ENCODE peak calls at places on chromosomes 7 and 10, in nine cellular contexts. G, P, L, U, N, J, D, O and Q are unnamed samples.

GRCh38 chr7:124918662-124919061 is 11.0 kb downstream of the POT1 start:
- DNase-seq in G (no peak), L (no peak), D (no peak), P (no peak), J (no peak), U (no peak), O (no peak), N (no peak), Q (no peak)

GRCh38 chr7:16589895-16590294 is 55.7 kb downstream of the ANKMY2 start:
- DNase-seq in N (no peak), O (no peak), D (no peak), P (no peak), G (no peak), J (no peak), L (no peak), U (no peak), Q (no peak)

GRCh38 chr7:96723622-96724021 is 14.0 kb upstream of the SEM1 start:
- DNase-seq in D (no peak), N (no peak), L (no peak), O (no peak), P (no peak), U (no peak), G (no peak), J (no peak), Q (no peak)

GRCh38 chr7:130299909-130300308 is 6.9 kb downstream of the CPA4 start:
- DNase-seq in U (no peak), D (no peak), O (no peak), N (no peak), L (no peak), P (no peak), J (peak), G (no peak), Q (no peak)

GRCh38 chr7:151626422-151627115 is 106.9 kb upstream of the RHEB start:
- DNase-seq in P (peak), U (no peak), D (peak), L (peak), J (no peak), G (no peak), O (peak), N (no peak), Q (no peak)

GRCh38 chr10:125001313-125002043 is 59.6 kb downstream of the ZRANB1 start:
- DNase-seq in L (no peak), O (peak), G (no peak), U (no peak), D (peak), N (peak), P (no peak), J (no peak), Q (peak)

GRCh38 chr10:86733260-86733671 is 23.2 kb upstream of the BMPR1A start:
- DNase-seq in O (no peak), U (no peak), N (no peak), L (no peak), P (no peak), G (no peak), D (no peak), J (no peak), Q (peak)

GRCh38 chr10:120423350-120424197 is 33.5 kb upstream of the PLPP4 start:
- DNase-seq in P (peak), U (no peak), N (peak), J (peak), L (peak), D (peak), O (peak), G (peak), Q (no peak)

GRCh38 chr10:114442115-114442630 is 37.9 kb upstream of the AFAP1L2 start:
- DNase-seq in G (no peak), P (no peak), J (no peak), D (no peak), U (no peak), O (no peak), L (no peak), N (no peak), Q (no peak)

GRCh38 chr7:80294321-80294720 is 159.7 kb downstream of the GNAI1 start:
- DNase-seq in P (no peak), G (no peak), D (no peak), U (no peak), O (no peak), L (no peak), N (no peak), J (no peak), Q (no peak)

GRCh38 chr7:2353650-2354172 is 916 bp upstream of the EIF3B start:
- DNase-seq in G (peak), P (peak), N (peak), D (peak), U (peak), O (peak), L (peak), J (peak), Q (peak)

GRCh38 chr10:33734393-33735110 is 400.1 kb upstream of the NRP1 start:
- DNase-seq in P (no peak), U (no peak), N (no peak), O (no peak), G (no peak), J (no peak), D (no peak), L (no peak), Q (no peak)

GRCh38 chr10:127798116-127798515 is 61.1 kb downstream of the FOXI2 start:
- DNase-seq in L (no peak), P (no peak), U (no peak), N (no peak), G (no peak), D (no peak), O (no peak), J (no peak), Q (no peak)

GRCh38 chr7:46844486-46844885 is 737.4 kb downstream of the TNS3 start:
- DNase-seq in N (no peak), O (no peak), P (no peak), G (no peak), D (no peak), U (no peak), L (no peak), J (no peak), Q (no peak)

GRCh38 chr10:110746254-110746826 is 102.2 kb downstream of the RBM20 start:
- DNase-seq in D (peak), P (peak), J (peak), G (peak), U (no peak), N (no peak), O (peak), L (peak), Q (peak)

GRCh38 chr10:100528885-100529472 is 692 bp downstream of the NDUFB8 start:
- DNase-seq in G (no peak), N (no peak), U (no peak), P (no peak), O (no peak), D (peak), J (no peak), L (no peak), Q (peak)

GRCh38 chr7:102230593-102230992 is 56.1 kb upstream of the SH2B2 start:
- DNase-seq in O (no peak), N (no peak), J (no peak), U (no peak), P (no peak), D (no peak), L (no peak), G (no peak), Q (no peak)

GRCh38 chr7:143974457-143974856 is 19.8 kb downstream of the OR2F1 start:
- DNase-seq in P (peak), N (no peak), L (peak), J (no peak), U (no peak), O (no peak), G (no peak), D (no peak), Q (no peak)

GRCh38 chr7:129773871-129774270 is 162.4 kb downstream of the NRF1 start:
- DNase-seq in U (no peak), D (no peak), P (no peak), N (no peak), G (no peak), J (no peak), O (no peak), L (no peak), Q (no peak)

GRCh38 chr7:29113384-29114102 is 32.8 kb downstream of the CPVL start:
- DNase-seq in L (peak), P (peak), J (no peak), N (no peak), G (peak), O (peak), D (no peak), U (no peak), Q (no peak)

GRCh38 chr10:780536-781524 is 91.4 kb upstream of the DIP2C start:
- DNase-seq in U (no peak), D (no peak), L (no peak), N (no peak), J (no peak), O (no peak), G (no peak), P (no peak), Q (peak)

GRCh38 chr7:142441074-142441403 is 183.2 kb upstream of the PRSS58 start:
- DNase-seq in O (no peak), L (no peak), P (no peak), N (no peak), G (no peak), U (no peak), D (no peak), J (no peak), Q (no peak)

GRCh38 chr7:43649755-43650274 is 66.9 kb downstream of the STK17A start:
- DNase-seq in D (no peak), U (no peak), P (no peak), J (no peak), N (no peak), L (no peak), G (no peak), O (no peak), Q (no peak)
- TF ChIP-seq POLR2A in D (no peak), U (no peak), P (no peak), J (no peak), N (peak), L (no peak), G (no peak), O (no peak), Q (no peak)

DNA sequence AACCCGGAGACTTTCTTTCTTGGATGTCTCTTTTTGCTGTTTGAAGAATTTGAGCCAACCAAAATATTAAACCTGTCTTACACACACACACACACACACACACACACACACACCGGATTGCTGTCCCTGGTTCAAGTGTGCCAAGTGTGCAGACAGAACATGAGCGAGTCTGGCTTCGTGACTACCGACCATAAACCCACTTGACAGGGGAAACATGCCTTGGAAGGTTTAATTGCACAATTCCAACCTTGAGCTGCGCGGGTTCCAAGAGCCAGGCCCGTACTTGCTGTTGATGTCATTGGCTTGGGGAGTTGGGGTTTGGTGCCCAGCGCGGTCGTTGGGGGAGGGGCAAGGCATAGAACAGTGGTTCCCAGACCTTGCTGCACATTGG is 1.7 kb downstream of the EGFR start:
- DNase-seq in P (no peak), J (peak), G (no peak), N (no peak), U (peak), D (peak), L (peak), O (peak), Q (peak)
- TF ChIP-seq POLR2A in P (no peak), J (no peak), G (no peak), N (no peak), U (no peak), D (no peak), L (no peak), O (peak), Q (no peak)

GRCh38 chr10:104925232-104925851 is 284.3 kb downstream of the SORCS3 start:
- DNase-seq in G (peak), N (no peak), L (peak), D (peak), O (peak), P (peak), J (peak), U (no peak), Q (no peak)
- TF ChIP-seq POLR2A in G (no peak), N (no peak), L (no peak), D (no peak), O (no peak), P (no peak), J (no peak), U (no peak), Q (no peak)

DNA sequence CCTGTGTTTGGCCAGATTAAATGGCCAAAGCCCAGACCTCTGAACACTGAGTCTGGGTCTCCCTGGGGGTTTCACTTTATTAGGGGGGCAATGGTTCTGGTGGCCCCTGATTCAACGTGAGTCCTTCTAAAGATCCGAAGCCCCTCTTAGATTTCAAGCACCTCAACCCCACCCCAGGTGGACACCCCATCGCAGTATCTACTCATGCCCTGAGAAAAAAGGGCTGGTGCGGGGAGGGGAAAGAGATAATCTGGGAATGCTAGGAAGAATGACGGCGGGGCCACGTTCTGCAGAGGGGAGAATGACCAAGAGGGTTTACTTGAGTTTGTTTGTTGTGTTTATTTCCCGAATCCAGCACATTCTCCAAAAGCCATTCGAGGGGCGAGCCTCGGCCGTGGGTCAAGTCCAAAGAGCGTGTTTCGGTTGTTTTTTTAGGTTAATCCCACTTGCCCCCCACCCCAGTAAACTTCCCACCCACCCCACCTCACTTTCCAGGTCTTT is 832 bp downstream of the PDLIM1 start:
- DNase-seq in N (no peak), D (peak), U (no peak), P (no peak), J (no peak), O (peak), G (no peak), L (no peak), Q (no peak)
- TF ChIP-seq POLR2A in N (no peak), D (no peak), U (no peak), P (no peak), J (no peak), O (no peak), G (no peak), L (no peak), Q (no peak)

GRCh38 chr10:92640110-92640509 is 47.2 kb downstream of the KIF11 start:
- DNase-seq in D (peak), N (no peak), P (no peak), L (peak), G (peak), U (no peak), J (no peak), O (no peak), Q (no peak)
- TF ChIP-seq POLR2A in D (no peak), N (no peak), P (no peak), L (no peak), G (no peak), U (no peak), J (no peak), O (no peak), Q (no peak)

GRCh38 chr7:73645643-73646182 is 21.4 kb upstream of the MLXIPL start:
- DNase-seq in J (no peak), N (no peak), U (no peak), P (no peak), O (no peak), G (no peak), L (no peak), D (no peak), Q (no peak)

GRCh38 chr7:73646785-73647724 is 20.6 kb upstream of the VPS37D start:
- DNase-seq in G (no peak), N (no peak), U (no peak), D (no peak), J (no peak), P (no peak), O (no peak), L (no peak), Q (no peak)

GRCh38 chr7:73648593-73649332 is 18.9 kb upstream of the VPS37D start:
- DNase-seq in J (no peak), U (no peak), P (no peak), N (no peak), O (no peak), G (no peak), D (no peak), L (no peak), Q (no peak)

GRCh38 chr7:73650524-73650923 is 17.1 kb upstream of the VPS37D start:
- DNase-seq in J (no peak), G (no peak), P (no peak), L (no peak), U (no peak), O (no peak), D (no peak), N (no peak), Q (no peak)

DNA sequence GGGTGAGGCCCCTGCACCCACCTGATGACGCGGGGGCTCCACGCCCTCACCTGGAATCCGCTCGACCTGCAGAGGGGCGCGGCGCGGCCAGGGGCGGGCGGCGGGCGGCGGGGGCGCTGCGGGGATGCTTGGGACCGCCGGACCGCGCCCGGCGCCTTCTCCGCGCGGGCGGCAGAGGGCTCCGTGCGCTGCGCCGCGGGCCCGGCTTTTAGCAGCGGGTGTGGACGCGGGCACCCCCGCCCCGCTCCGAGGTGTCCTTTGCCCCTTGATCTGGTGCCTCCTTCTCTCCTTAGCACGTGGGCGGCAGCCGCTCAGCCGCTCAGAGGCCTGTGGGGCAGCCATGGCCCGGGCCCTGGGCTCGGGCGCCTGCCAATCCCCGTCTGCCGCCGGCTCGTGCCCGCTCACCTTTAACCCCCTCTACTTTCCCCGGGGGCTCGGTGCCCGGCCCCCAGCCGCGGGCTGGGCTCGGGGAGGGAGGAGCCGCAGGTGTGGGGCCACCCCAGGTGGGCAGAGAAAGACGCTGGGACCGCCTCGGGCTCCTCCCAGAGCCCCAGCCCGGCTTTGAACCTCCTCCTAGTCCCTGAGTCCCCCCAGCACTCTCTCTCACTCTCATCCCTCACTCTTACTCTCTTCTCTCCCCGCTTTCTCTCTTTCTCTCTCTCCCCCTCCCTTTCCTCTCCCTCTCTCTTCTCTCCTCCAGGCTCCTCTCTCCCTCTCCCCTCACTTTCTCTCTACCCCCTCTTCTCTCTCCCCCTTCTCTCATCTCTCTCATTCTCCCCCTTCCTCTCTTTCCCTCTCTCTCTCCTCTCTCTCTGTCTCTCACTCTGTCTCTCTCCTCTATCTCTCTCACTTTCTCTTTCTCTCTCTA is 19.7 kb upstream of the VPS37D start:
- DNase-seq in P (peak), L (no peak), O (peak), J (no peak), U (no peak), D (peak), G (no peak), N (no peak), Q (no peak)
- TF ChIP-seq POLR2A in P (peak), L (no peak), O (no peak), J (no peak), U (no peak), D (peak), G (no peak), N (no peak), Q (no peak)

DNA sequence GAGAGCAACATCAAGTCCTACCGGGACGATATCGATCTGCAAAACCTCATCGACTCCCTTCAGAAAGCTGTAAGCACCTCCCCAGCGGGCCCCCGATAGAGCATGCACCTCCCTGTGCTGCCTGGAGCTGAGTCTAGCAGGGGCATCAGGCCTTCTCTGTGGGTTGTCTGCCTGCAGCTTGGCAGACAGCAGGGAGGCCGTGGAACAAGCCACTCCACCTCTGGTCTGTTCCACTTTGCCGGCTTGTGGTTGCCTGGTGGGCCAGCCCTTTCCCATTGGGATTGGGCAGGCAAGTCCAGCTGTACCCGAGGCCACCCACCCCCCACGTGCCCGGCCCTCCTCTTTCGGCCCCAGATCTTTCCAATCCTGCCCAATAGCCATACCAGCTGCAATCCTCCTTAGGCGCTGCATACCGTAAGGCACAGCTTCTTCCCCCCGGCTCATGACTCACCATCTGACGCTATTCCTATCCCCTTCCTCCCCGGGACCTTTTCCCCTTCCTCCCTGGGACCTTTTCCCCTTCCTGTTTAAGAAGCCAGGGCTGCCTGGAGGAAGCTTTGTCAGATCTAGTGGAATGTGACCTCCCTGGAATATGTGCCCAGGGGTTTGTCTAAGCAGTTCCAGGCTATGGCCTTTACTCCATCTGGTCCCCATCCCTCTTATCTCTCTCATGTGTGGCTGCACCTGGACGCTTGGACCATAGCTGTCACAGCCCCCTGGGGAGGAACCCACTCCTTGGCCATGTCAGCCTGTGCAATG is 28.1 kb upstream of the SH2D4B start:
- DNase-seq in O (peak), J (no peak), N (no peak), P (no peak), D (no peak), U (no peak), G (peak), L (peak), Q (peak)
- TF ChIP-seq POLR2A in O (no peak), J (no peak), N (no peak), P (no peak), D (no peak), U (no peak), G (no peak), L (no peak), Q (no peak)

GRCh38 chr7:106217089-106217542 is 67.7 kb downstream of the NAMPT start:
- DNase-seq in U (peak), N (no peak), P (no peak), L (peak), O (peak), D (peak), J (peak), G (peak), Q (peak)
- TF ChIP-seq POLR2A in U (no peak), N (no peak), P (no peak), L (no peak), O (peak), D (peak), J (no peak), G (no peak), Q (no peak)

GRCh38 chr7:122217125-122217524 is 73.1 kb upstream of the AASS start:
- DNase-seq in J (no peak), U (no peak), L (no peak), O (no peak), P (peak), N (no peak), G (no peak), D (no peak), Q (no peak)
- TF ChIP-seq POLR2A in J (no peak), U (no peak), L (no peak), O (no peak), P (no peak), N (no peak), G (no peak), D (no peak), Q (no peak)